ENCODE peak calls at places on chromosome 20, in four cellular contexts. T is K562, H is HepG2, U is GM12878. P is an unnamed sample.
A peak's percentile ranks its signal among the peaks of the same experiment; 100 is the strongest.

GRCh38 chr20:32458061-32458836 is 100.1 kb downstream of the ASXL1 start:
- DNase-seq in H (no peak), U (no peak), T (no peak), P (no peak)

GRCh38 chr20:64151634-64152530 is 12.4 kb upstream of the MYT1 start:
- DNase-seq in T (no peak), H (peak; percentile 71), U (no peak), P (no peak)

GRCh38 chr20:53678990-53679596 is 85.5 kb upstream of the ZNF217 start:
- DNase-seq in U (no peak), H (peak; percentile 35), T (no peak), P (no peak)

GRCh38 chr20:7967199-7967844 is 27.1 kb upstream of the HAO1 start:
- DNase-seq in T (no peak), U (no peak), H (no peak), P (no peak)

GRCh38 chr20:63846128-63846771 is 15.0 kb upstream of the ABHD16B start:
- DNase-seq in T (peak; percentile 76), H (peak; percentile 75), U (no peak), P (peak; percentile 70)

GRCh38 chr20:25081065-25081729 is 744 bp downstream of the VSX1 start:
- DNase-seq in U (no peak), T (no peak), H (no peak), P (peak; percentile 87)

GRCh38 chr20:24147479-24147878 is 158.9 kb upstream of the GGTLC1 start:
- DNase-seq in U (no peak), H (no peak), T (no peak), P (no peak)

GRCh38 chr20:31860431-31861345 is 9.6 kb downstream of the DUSP15 start:
- DNase-seq in H (no peak), T (peak; percentile 35), U (no peak), P (peak; percentile 60)

GRCh38 chr20:45545351-45545750 is 1.9 kb downstream of the EPPIN start:
- DNase-seq in U (no peak), T (no peak), H (no peak), P (no peak)

GRCh38 chr20:31915491-31916280 is 36.2 kb downstream of the PDRG1 start:
- DNase-seq in T (no peak), U (no peak), H (no peak), P (no peak)

GRCh38 chr20:15767636-15768369 is 805.4 kb downstream of the KIF16B start:
- DNase-seq in U (no peak), H (no peak), T (no peak), P (no peak)

GRCh38 chr20:53742685-53743081 is 149.0 kb upstream of the ZNF217 start:
- DNase-seq in H (no peak), U (no peak), T (no peak), P (no peak)

GRCh38 chr20:25248501-25249172 is 752 bp downstream of the PYGB start:
- DNase-seq in U (no peak), H (no peak), T (peak; percentile 53), P (peak; percentile 51)

GRCh38 chr20:63896136-63896890 is 1.4 kb downstream of the DNAJC5 start:
- DNase-seq in T (no peak), H (peak; percentile 87), U (no peak), P (no peak)

GRCh38 chr20:64188682-64189529 is 24.7 kb downstream of the MYT1 start:
- DNase-seq in T (no peak), H (peak; percentile 100), U (no peak), P (peak; percentile 35)

GRCh38 chr20:63098195-63098810 is 91.5 kb upstream of the BHLHE23 start:
- DNase-seq in T (no peak), H (no peak), U (no peak), P (no peak)

GRCh38 chr20:13017235-13017634 is 8.5 kb downstream of the SPTLC3 start:
- DNase-seq in T (no peak), U (no peak), H (no peak), P (no peak)

GRCh38 chr20:39190666-39191570 is 228.8 kb downstream of the DHX35 start:
- DNase-seq in T (no peak), H (peak; percentile 58), U (no peak), P (no peak)

GRCh38 chr20:63497138-63497945 is 1.5 kb downstream of the EEF1A2 start:
- DNase-seq in U (no peak), T (no peak), H (no peak), P (no peak)

GRCh38 chr20:53216856-53217576 is 244.9 kb downstream of the TSHZ2 start:
- DNase-seq in U (no peak), H (peak; percentile 50), T (peak; percentile 81), P (peak; percentile 95)

GRCh38 chr20:53623454-53624206 is 30.0 kb upstream of the ZNF217 start:
- DNase-seq in T (peak; percentile 61), U (peak; percentile 60), H (peak; percentile 77), P (peak; percentile 42)

GRCh38 chr20:9025643-9026042 is 43.2 kb upstream of the PLCB4 start:
- DNase-seq in U (no peak), H (no peak), T (no peak), P (no peak)

GRCh38 chr20:38674178-38675133 is 49.8 kb upstream of the SLC32A1 start:
- DNase-seq in H (no peak), T (peak; percentile 99), U (no peak), P (peak; percentile 83)

GRCh38 chr20:8933391-8933807 is 135.5 kb upstream of the PLCB4 start:
- DNase-seq in H (no peak), T (no peak), U (no peak), P (no peak)

GRCh38 chr20:40980828-40981310 is 47.8 kb upstream of the TOP1 start:
- DNase-seq in T (no peak), U (no peak), H (no peak), P (no peak)

GRCh38 chr20:51661609-51662178 is 106.5 kb downstream of the ATP9A start:
- DNase-seq in U (no peak), T (no peak), H (peak; percentile 95), P (no peak)

GRCh38 chr20:44461803-44462174 is 13.9 kb upstream of the TTPAL start:
- DNase-seq in U (no peak), H (no peak), T (no peak), P (no peak)

GRCh38 chr20:40582531-40582930 is 106.5 kb downstream of the MAFB start:
- DNase-seq in T (no peak), U (no peak), H (peak; percentile 33), P (no peak)

DNA sequence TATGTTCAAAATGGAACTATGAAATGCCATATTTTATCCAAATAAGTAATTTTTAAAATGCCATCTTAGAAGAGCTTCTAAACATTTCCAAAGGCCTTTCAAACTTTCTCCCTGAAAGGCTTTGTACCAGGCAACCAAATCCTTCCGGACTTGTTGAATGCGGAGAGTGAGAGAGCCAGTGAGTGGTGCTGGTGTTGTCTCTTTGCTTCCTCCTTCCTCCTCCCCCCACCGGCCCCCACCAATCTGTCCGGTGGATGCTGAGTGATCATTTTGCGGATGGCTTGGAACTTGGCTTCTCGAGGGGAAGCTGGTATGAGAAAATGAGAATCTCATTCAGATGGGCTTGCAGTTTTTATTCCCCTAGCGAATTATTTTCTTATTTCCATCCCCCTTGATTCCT is 97.3 kb downstream of the ANKRD60 start:
- DNase-seq in H (no peak), U (no peak), T (no peak), P (peak; percentile 24)
- TF ChIP-seq TCF7 in H (no peak), U (no peak), T (no peak), P (no peak)

DNA sequence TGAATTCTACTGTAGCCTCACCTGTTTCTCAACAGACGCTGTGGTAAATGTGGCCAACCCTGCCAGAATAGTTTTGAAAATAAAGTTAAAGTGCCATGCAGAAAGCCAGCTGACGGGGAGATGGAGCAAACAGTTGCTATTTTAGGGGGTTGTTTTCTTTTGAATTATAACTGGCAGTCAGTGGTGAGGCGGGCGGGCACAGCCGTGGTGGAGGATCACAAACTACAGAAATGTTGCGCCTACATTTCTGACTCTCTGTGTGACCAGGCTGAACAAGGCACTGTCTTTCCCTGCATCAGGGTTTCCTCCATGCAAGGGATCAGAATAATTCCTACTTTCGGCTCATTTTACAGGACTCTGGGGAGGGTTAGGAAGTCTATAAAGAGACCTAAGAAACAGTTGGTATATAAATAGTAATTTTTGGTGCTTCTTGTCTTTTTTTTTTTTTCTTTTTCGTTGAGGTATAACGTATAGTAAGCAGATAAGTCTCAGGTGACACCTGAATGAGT is 17.2 kb downstream of the CHMP4B start:
- DNase-seq in U (no peak), T (no peak), H (no peak), P (no peak)
- TF ChIP-seq ATF3 in U (no peak), T (no peak), H (no peak), P (no peak)

GRCh38 chr20:47126374-47126705 is 230.2 kb downstream of the ZMYND8 start:
- DNase-seq in U (no peak), H (no peak), T (no peak), P (no peak)

GRCh38 chr20:47125553-47126373 is 230.7 kb downstream of the ZMYND8 start:
- DNase-seq in T (no peak), U (no peak), H (no peak), P (no peak)

GRCh38 chr20:47127986-47128385 is 228.5 kb downstream of the ZMYND8 start:
- DNase-seq in U (no peak), T (no peak), H (no peak), P (no peak)

GRCh38 chr20:47124235-47124717 is 229.6 kb downstream of the EYA2 start:
- DNase-seq in T (no peak), U (no peak), H (no peak), P (no peak)

DNA sequence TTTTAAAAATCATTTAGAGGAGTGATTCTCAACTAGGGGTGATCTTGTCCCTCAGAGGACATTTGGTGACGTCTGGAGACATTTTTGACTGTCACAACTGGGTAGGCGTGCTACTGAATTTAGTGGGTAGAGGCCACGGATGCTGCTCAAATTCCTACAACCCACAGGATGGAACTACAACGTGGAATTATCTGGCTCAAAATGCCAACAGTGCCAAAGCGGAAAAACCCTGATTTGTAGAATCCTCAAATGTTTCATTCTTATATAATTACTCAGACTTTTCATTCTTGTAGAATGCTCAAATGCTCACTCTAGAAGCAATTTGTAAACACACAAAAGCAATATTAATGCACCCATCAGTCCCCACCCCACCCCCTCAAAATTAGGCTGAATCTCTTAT is 229.8 kb downstream of the ZMYND8 start:
- DNase-seq in U (no peak), T (no peak), H (no peak), P (no peak)
- TF ChIP-seq CREB1 in U (no peak), T (no peak), H (no peak), P (no peak)

DNA sequence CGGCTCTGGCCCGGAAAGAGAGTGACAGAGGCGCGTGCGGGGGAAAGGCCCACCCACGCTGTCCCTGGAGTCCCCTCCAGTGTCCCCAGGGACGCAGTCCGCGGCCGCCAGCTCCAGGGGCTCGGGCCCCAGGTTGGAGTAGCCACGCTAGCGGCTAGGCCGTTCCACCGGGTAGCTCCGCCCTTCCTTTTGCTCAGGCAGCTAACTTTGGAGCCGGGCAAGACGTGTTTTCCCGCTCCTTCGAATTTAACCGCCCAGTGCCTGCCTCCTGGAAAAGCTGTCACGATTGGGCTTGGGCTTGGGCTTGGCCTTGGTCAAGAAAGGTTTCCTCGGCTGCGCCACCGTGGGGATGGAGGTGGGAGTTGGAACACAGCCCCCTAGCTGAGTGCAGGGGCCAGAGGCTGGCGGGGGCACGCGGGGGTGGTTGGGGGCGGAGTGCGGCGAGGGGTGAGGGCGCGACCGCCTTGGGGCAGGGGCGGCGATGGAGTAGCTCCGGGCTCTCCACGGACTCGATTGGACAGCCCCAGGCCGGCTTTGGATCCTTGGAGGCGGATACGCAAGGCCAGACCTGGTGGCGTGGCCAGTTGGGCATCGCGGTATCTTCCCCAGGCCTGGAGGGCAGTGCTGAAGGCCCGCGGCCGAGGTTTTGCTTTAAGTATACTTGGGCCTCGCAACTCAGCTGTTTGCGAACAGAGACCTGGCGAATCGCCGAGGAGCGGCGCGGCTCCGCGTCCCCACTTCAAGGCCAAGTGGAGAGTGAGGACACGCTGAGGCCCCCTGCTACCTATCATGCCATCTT is 4.5 kb downstream of the LINC00237 start:
- DNase-seq in T (no peak), H (no peak), U (no peak), P (peak; percentile 75)
- TF ChIP-seq TCF7 in T (no peak), H (no peak), U (no peak), P (no peak)